ENCODE peak calls at places on chromosomes 7 and 10, in ten cellular contexts. A, Y, I, S, T, K, U, O, B and J are unnamed samples.
A peak's percentile ranks its signal among the peaks of the same experiment; 100 is the strongest.

GRCh38 chr10:96670786-96671185 is 49.5 kb downstream of the PIK3AP1 start:
- DNase-seq in B (no peak), K (peak; percentile 66), T (peak; percentile 33), Y (no peak), O (no peak), A (no peak), I (peak; percentile 21), U (no peak), S (no peak), J (peak; percentile 32)

GRCh38 chr7:40095695-40096327 is 38.6 kb downstream of the MPLKIP start:
- DNase-seq in T (no peak), O (no peak), S (no peak), A (no peak), B (peak; percentile 35), K (no peak), Y (no peak), I (no peak), U (no peak), J (no peak)

GRCh38 chr7:67484244-67484751 is 487.7 kb downstream of the TYW1 start:
- DNase-seq in T (peak; percentile 56), Y (peak; percentile 75), K (peak; percentile 53), S (peak; percentile 71), O (peak; percentile 16), U (no peak), B (peak; percentile 87), I (peak; percentile 73), A (peak; percentile 10), J (peak; percentile 62)

GRCh38 chr10:786666-787512 is 97.4 kb upstream of the DIP2C start:
- DNase-seq in K (no peak), S (no peak), B (no peak), U (no peak), T (no peak), I (no peak), Y (no peak), A (no peak), O (no peak), J (no peak)

GRCh38 chr7:29335188-29336083 is 140.9 kb downstream of the CHN2 start:
- DNase-seq in A (no peak), Y (no peak), T (no peak), I (no peak), K (no peak), O (no peak), B (no peak), U (no peak), S (no peak), J (no peak)

GRCh38 chr7:50209461-50210161 is 94.9 kb upstream of the IKZF1 start:
- DNase-seq in I (no peak), Y (no peak), S (no peak), B (no peak), A (no peak), T (no peak), O (no peak), U (no peak), K (no peak), J (no peak)

GRCh38 chr7:1552200-1552599 is 3.8 kb downstream of the TMEM184A start:
- DNase-seq in U (no peak), Y (no peak), A (no peak), B (no peak), S (no peak), T (no peak), K (peak; percentile 57), I (no peak), O (no peak), J (no peak)

GRCh38 chr7:150973571-150974451 is 4.3 kb downstream of the KCNH2 start:
- DNase-seq in I (no peak), Y (no peak), B (peak; percentile 77), O (no peak), U (no peak), A (no peak), S (no peak), K (no peak), T (no peak), J (peak; percentile 86)

GRCh38 chr7:2521341-2521745 is 1.8 kb downstream of the LFNG start:
- DNase-seq in B (no peak), S (no peak), K (no peak), O (no peak), A (no peak), I (no peak), Y (no peak), T (no peak), U (no peak), J (no peak)

GRCh38 chr7:36062159-36062815 is 90.8 kb upstream of the EEPD1 start:
- DNase-seq in K (peak; percentile 46), I (no peak), U (no peak), A (no peak), O (no peak), S (no peak), B (no peak), Y (no peak), T (no peak), J (no peak)

GRCh38 chr10:77531441-77532001 is 106.1 kb downstream of the KCNMA1 start:
- DNase-seq in U (peak; percentile 50), I (peak; percentile 99), K (peak; percentile 88), T (peak; percentile 92), O (peak; percentile 82), B (no peak), S (no peak), A (peak; percentile 58), Y (peak; percentile 96), J (no peak)

DNA sequence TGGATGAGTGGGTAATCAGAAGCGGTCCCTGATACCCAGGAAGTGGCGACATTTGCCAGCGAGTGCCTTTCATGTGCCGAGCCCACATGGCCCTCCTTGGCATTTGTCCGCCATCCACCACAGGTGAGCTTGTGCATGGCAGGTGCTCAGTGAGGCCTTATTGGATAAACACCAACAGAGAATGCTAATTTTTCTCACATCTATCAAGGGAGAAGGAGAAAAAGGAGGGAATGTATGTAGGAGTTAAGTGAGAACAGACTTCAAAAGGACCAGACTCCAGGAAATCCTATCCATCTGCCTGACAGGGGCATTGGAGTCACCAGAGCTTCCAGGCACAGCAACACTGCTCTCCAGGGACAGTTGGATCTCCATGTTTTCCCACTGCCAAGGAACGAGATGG is 143.5 kb upstream of the ZMIZ1 start:
- DNase-seq in U (no peak), A (no peak), B (no peak), T (no peak), O (no peak), I (no peak), K (no peak), Y (no peak), S (no peak), J (no peak)
- H3K27ac ChIP-seq in U (no peak overlapping the region), A (no peak overlapping the region), B (no peak overlapping the region), T (peak overlapping the region; percentile 36), O (no peak overlapping the region), I (peak overlapping the region; percentile 43), K (peak overlapping the region; percentile 33), Y (peak overlapping the region; percentile 53), S (no peak overlapping the region), J (no peak overlapping the region)

GRCh38 chr10:15116225-15116624 is 19.1 kb downstream of the RPP38 start:
- DNase-seq in K (no peak), U (no peak), S (no peak), T (no peak), I (no peak), A (no peak), O (no peak), B (no peak), Y (no peak), J (no peak)

GRCh38 chr10:15113766-15114165 is 16.6 kb downstream of the RPP38 start:
- DNase-seq in K (peak; percentile 23), A (no peak), U (no peak), Y (peak; percentile 20), I (no peak), S (no peak), O (no peak), B (no peak), T (peak; percentile 47), J (no peak)

GRCh38 chr10:15118615-15119014 is 21.5 kb downstream of the RPP38 start:
- DNase-seq in Y (no peak), U (no peak), O (no peak), A (no peak), B (no peak), S (no peak), K (no peak), I (no peak), T (no peak), J (no peak)

GRCh38 chr10:15112657-15113056 is 15.5 kb downstream of the RPP38 start:
- DNase-seq in I (no peak), B (peak; percentile 75), K (no peak), A (no peak), O (no peak), U (no peak), T (no peak), Y (no peak), S (no peak), J (no peak)
- H3K36me3 ChIP-seq in I (peaks cover 4% of the 10 kb centered on the region), B (no peaks in the 10 kb centered on the region), K (peaks cover 2% of the 10 kb centered on the region), A (peaks cover 20% of the 10 kb centered on the region), O (no peaks in the 10 kb centered on the region), U (peaks cover 11% of the 10 kb centered on the region), T (peaks cover 8% of the 10 kb centered on the region), Y (peaks cover 32% of the 10 kb centered on the region), S (peaks cover 22% of the 10 kb centered on the region), J (peaks cover 7% of the 10 kb centered on the region)

DNA sequence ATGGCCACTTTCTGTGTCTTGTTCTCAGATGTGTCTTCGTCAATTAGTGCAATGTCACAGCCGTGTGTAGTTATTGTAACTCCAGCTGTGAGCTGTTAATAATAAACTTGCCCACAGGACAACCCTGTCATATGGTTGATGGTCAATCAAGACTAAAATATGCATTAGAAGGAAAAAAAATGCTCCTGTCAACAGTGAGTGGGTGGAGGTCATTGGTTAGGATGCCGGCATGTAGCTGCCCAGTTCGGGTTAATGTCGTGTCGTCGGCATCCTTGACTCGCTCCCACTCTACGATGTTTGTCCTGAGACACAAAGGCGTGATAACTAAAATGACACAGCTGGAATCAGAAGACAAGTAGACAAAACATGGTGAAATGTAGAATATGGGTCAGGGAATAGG is 442.8 kb upstream of the NPVF start:
- DNase-seq in T (no peak), O (no peak), U (no peak), Y (no peak), S (no peak), I (no peak), B (no peak), A (no peak), K (no peak), J (no peak)
- H3K4me2 ChIP-seq in T (no peak overlapping the region), O (no peak overlapping the region), U (no peak overlapping the region), Y (no peak overlapping the region), S (no peak overlapping the region), I (no peak overlapping the region), B (no peak overlapping the region), A (no peak overlapping the region), K (no peak overlapping the region), J (no peak overlapping the region)

GRCh38 chr7:51224811-51225581 is 91.6 kb downstream of the COBL start:
- DNase-seq in O (peak; percentile 48), I (peak; percentile 86), U (peak; percentile 21), S (no peak), T (no peak), Y (peak; percentile 6), B (peak; percentile 76), K (no peak), A (no peak), J (no peak)

GRCh38 chr7:51226916-51227535 is 89.6 kb downstream of the COBL start:
- DNase-seq in I (no peak), A (no peak), U (no peak), K (no peak), S (no peak), Y (no peak), T (no peak), O (no peak), B (no peak), J (no peak)

GRCh38 chr7:51228386-51228958 is 88.1 kb downstream of the COBL start:
- DNase-seq in B (no peak), U (no peak), Y (no peak), A (no peak), S (no peak), I (no peak), K (no peak), O (no peak), T (no peak), J (no peak)

GRCh38 chr7:51227861-51228260 is 88.7 kb downstream of the COBL start:
- DNase-seq in O (no peak), S (no peak), T (no peak), Y (no peak), B (no peak), U (no peak), K (no peak), A (no peak), I (no peak), J (no peak)

GRCh38 chr7:51226042-51226755 is 90.4 kb downstream of the COBL start:
- DNase-seq in Y (peak; percentile 7), O (peak; percentile 50), I (peak; percentile 88), T (no peak), A (no peak), B (no peak), S (no peak), U (peak; percentile 48), K (no peak), J (no peak)
- H3K27ac ChIP-seq in Y (no peak overlapping the region), O (no peak overlapping the region), I (peak overlapping the region; percentile 79), T (no peak overlapping the region), A (no peak overlapping the region), B (peak overlapping the region; percentile 50), S (no peak overlapping the region), U (peak overlapping the region; percentile 37), K (no peak overlapping the region), J (no peak overlapping the region)